ENCODE peak calls at places on chromosome 4, in six cellular contexts. R, Z, N, J, K and C are unnamed samples.
A peak's percentile ranks its signal among the peaks of the same experiment; 100 is the strongest.

GRCh38 chr4:73698217-73698616 is 42.2 kb upstream of the CXCL8 start:
- DNase-seq in Z (no peak), N (no peak), R (peak; percentile 73), K (peak; percentile 58), J (no peak), C (peak; percentile 88)

GRCh38 chr4:89482248-89482647 is 174.6 kb upstream of the GPRIN3 start:
- DNase-seq in N (peak; percentile 33), R (peak; percentile 69), J (no peak), K (peak; percentile 53), Z (no peak), C (peak; percentile 59)

GRCh38 chr4:108596389-108596788 is 24.0 kb upstream of the RPL34 start:
- DNase-seq in R (peak; percentile 33), Z (no peak), K (peak; percentile 9), N (no peak), J (no peak), C (peak; percentile 68)

GRCh38 chr4:132001542-132001941 is 1147.6 kb upstream of the PCDH10 start:
- DNase-seq in J (no peak), N (peak; percentile 8), Z (no peak), K (peak; percentile 75), R (peak; percentile 19), C (peak; percentile 76)

GRCh38 chr4:30256105-30256828 is 463.9 kb upstream of the PCDH7 start:
- DNase-seq in R (no peak), Z (no peak), K (no peak), N (no peak), J (no peak), C (no peak)

GRCh38 chr4:2126309-2127043 is 67.3 kb downstream of the NAT8L start:
- DNase-seq in J (no peak), R (no peak), N (no peak), K (no peak), Z (no peak), C (no peak)

GRCh38 chr4:76388160-76388908 is 32.6 kb downstream of the CCDC158 start:
- DNase-seq in N (no peak), K (no peak), Z (no peak), R (no peak), J (no peak), C (peak; percentile 22)

GRCh38 chr4:25523405-25523804 is 132.2 kb upstream of the SLC34A2 start:
- DNase-seq in R (no peak), Z (no peak), K (no peak), J (no peak), N (no peak), C (peak; percentile 35)